ENCODE peak calls at places on chromosomes 2 and 18, in four cellular contexts. T is foreskin fibroblast, M is amygdala, N is kidney epithelial cell. B is an unnamed sample.

GRCh38 chr18:61860302-61860701 is 32.5 kb downstream of the RNF152 start:
- DNase-seq in N (no peak), T (no peak), M (no peak), B (no peak)

GRCh38 chr2:15842771-15843666 is 97.3 kb upstream of the MYCN start:
- DNase-seq in T (no peak), N (no peak), M (no peak), B (no peak)

GRCh38 chr2:16330012-16330411 is 335.6 kb downstream of the CYRIA start:
- DNase-seq in N (no peak), M (no peak), T (no peak), B (no peak)

GRCh38 chr18:21064347-21064746 is 47.3 kb downstream of the ROCK1 start:
- DNase-seq in N (peak; percentile 23), T (no peak), M (no peak), B (peak; percentile 31)

GRCh38 chr18:30044496-30044895 is 998.0 kb downstream of the DSC3 start:
- DNase-seq in T (no peak), M (no peak), N (no peak), B (no peak)

GRCh38 chr2:20637147-20637546 is 13.8 kb downstream of the HS1BP3 start:
- DNase-seq in M (no peak), T (no peak), N (no peak), B (no peak)

GRCh38 chr2:71933467-71934319 is 214.0 kb downstream of the CYP26B1 start:
- DNase-seq in M (no peak), N (no peak), T (no peak), B (no peak)

GRCh38 chr2:17620280-17620679 is 79.8 kb downstream of the VSNL1 start:
- DNase-seq in T (no peak), N (no peak), M (peak; percentile 35), B (peak; percentile 12)

GRCh38 chr2:237141556-237141955 is 55.9 kb downstream of the COPS8 start:
- DNase-seq in N (no peak), T (peak; percentile 84), M (no peak), B (no peak)

GRCh38 chr18:75173125-75173432 is 35.9 kb downstream of the PTGR3 start:
- DNase-seq in N (no peak), M (no peak), T (no peak), B (no peak)

GRCh38 chr2:241522477-241522876 is 14.1 kb upstream of the STK25 start:
- DNase-seq in M (no peak), T (no peak), N (no peak), B (no peak)

GRCh38 chr18:45384137-45384998 is 230.9 kb upstream of the SLC14A2 start:
- DNase-seq in T (no peak), M (peak; percentile 48), N (no peak), B (no peak)

GRCh38 chr2:98538280-98539041 is 69.9 kb downstream of the COA5 start:
- DNase-seq in N (no peak), T (no peak), M (no peak), B (no peak)

GRCh38 chr2:15935675-15936074 is 4.7 kb upstream of the MYCN start:
- DNase-seq in N (no peak), T (no peak), M (no peak), B (no peak)

GRCh38 chr2:27150639-27151230 is 1.9 kb downstream of the TCF23 start:
- DNase-seq in N (no peak), T (no peak), M (peak; percentile 10), B (no peak)

GRCh38 chr2:161102770-161103450 is 57.3 kb upstream of the TANK start:
- DNase-seq in N (no peak), T (no peak), M (no peak), B (no peak)

GRCh38 chr2:1602359-1603010 is 141.8 kb downstream of the PXDN start:
- DNase-seq in T (no peak), M (no peak), N (no peak), B (no peak)

GRCh38 chr2:240586919-240587800 is 626 bp downstream of the CAPN10 start:
- DNase-seq in N (no peak), T (no peak), M (no peak), B (no peak)

GRCh38 chr2:64952113-64952895 is 36.9 kb upstream of the SLC1A4 start:
- DNase-seq in T (no peak), M (no peak), N (no peak), B (no peak)

GRCh38 chr18:65435529-65435928 is 315.3 kb upstream of the CDH7 start:
- DNase-seq in T (no peak), M (no peak), N (no peak), B (no peak)

B was measured in retinal pigment epithelial cell.